ENCODE peak calls at places on chromosome 3, in seven cellular contexts. A is lung, Q is mucosa of descending colon, V is BE2C, I is psoas muscle, N is stomach, R is GM12878. W is an unnamed sample.

GRCh38 chr3:27633224-27633545 is 88.9 kb downstream of the EOMES start:
- DNase-seq in A (peak; percentile 31), Q (no peak), V (no peak), I (no peak), N (no peak), R (no peak), W (no peak)

GRCh38 chr3:193960485-193961172 is 175.3 kb upstream of the HES1 start:
- DNase-seq in A (no peak), Q (peak; percentile 70), V (peak; percentile 37), I (no peak), N (no peak), R (no peak), W (no peak)

GRCh38 chr3:32045091-32045964 is 61.1 kb upstream of the GPD1L start:
- DNase-seq in A (peak; percentile 39), Q (no peak), V (no peak), I (no peak), N (peak; percentile 81), R (no peak), W (peak; percentile 82)

GRCh38 chr3:129592362-129593150 is 13.9 kb downstream of the PLXND1 start:
- DNase-seq in A (peak; percentile 51), Q (peak; percentile 80), V (no peak), I (peak; percentile 90), N (no peak), R (no peak), W (no peak)

GRCh38 chr3:57393957-57394356 is 101.5 kb upstream of the ASB14 start:
- DNase-seq in A (no peak), Q (no peak), V (no peak), I (no peak), N (no peak), R (no peak), W (no peak)

GRCh38 chr3:42654331-42655201 is 1.1 kb downstream of the ZBTB47 start:
- DNase-seq in A (no peak), Q (peak; percentile 75), V (peak; percentile 47), I (peak; percentile 87), N (peak; percentile 42), R (no peak), W (no peak)

GRCh38 chr3:81958967-81959625 is 197.7 kb upstream of the GBE1 start:
- DNase-seq in A (no peak), Q (no peak), V (no peak), I (no peak), N (no peak), R (no peak), W (no peak)

GRCh38 chr3:98567646-98568280 is 25.6 kb downstream of the CPOX start:
- DNase-seq in A (no peak), Q (no peak), V (no peak), I (no peak), N (no peak), R (no peak), W (no peak)

GRCh38 chr3:42214064-42214463 is 51.9 kb downstream of the CCK start:
- DNase-seq in A (peak; percentile 52), Q (no peak), V (no peak), I (no peak), N (no peak), R (no peak), W (no peak)

GRCh38 chr3:196694202-196694638 is 17.8 kb downstream of the CEP19 start:
- DNase-seq in A (no peak), Q (no peak), V (no peak), I (no peak), N (no peak), R (no peak), W (no peak)

GRCh38 chr3:158950131-158950901 is 148.5 kb downstream of the MFSD1 start:
- DNase-seq in A (no peak), Q (no peak), V (no peak), I (no peak), N (no peak), R (no peak), W (no peak)

GRCh38 chr3:70990190-70990589 is 593.3 kb downstream of the FOXP1 start:
- DNase-seq in A (no peak), Q (no peak), V (no peak), I (no peak), N (no peak), R (no peak), W (no peak)

GRCh38 chr3:70992557-70992956 is 591.0 kb downstream of the FOXP1 start:
- DNase-seq in A (no peak), Q (no peak), V (no peak), I (no peak), N (no peak), R (no peak), W (no peak)

GRCh38 chr3:70989174-70989573 is 594.4 kb downstream of the FOXP1 start:
- DNase-seq in A (no peak), Q (no peak), V (no peak), I (no peak), N (no peak), R (no peak), W (no peak)

GRCh38 chr3:70992131-70992530 is 591.4 kb downstream of the FOXP1 start:
- DNase-seq in A (no peak), Q (no peak), V (no peak), I (no peak), N (no peak), R (no peak), W (no peak)

DNA sequence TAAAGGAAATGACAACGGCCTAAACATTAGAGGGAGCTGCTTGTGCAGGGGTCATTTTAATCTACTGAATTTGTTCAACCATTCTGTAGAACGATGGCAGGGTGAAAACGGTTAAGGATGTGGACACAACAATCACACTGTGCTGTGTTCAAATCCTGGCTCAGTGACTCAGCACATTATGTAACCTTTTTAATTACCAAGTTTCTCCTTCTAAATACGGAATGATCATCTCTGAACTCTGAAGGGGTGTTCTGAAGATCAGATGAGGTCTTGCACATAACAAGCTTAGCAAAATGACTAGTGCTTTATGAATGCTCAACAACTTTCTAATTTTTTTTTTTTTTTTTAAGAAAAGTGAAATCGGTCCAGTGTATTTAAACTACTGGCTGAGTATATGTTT is 592.8 kb downstream of the FOXP1 start:
- DNase-seq in A (no peak), Q (no peak), V (no peak), I (no peak), N (no peak), R (no peak), W (no peak)
- H3K36me3 ChIP-seq in A (peaks cover 16% of the 10 kb centered on the region), Q (no peaks in the 10 kb centered on the region), V (no peaks in the 10 kb centered on the region), I (peaks cover 2% of the 10 kb centered on the region), N (peaks cover 33% of the 10 kb centered on the region), R (no peaks in the 10 kb centered on the region), W (no peaks in the 10 kb centered on the region)

DNA sequence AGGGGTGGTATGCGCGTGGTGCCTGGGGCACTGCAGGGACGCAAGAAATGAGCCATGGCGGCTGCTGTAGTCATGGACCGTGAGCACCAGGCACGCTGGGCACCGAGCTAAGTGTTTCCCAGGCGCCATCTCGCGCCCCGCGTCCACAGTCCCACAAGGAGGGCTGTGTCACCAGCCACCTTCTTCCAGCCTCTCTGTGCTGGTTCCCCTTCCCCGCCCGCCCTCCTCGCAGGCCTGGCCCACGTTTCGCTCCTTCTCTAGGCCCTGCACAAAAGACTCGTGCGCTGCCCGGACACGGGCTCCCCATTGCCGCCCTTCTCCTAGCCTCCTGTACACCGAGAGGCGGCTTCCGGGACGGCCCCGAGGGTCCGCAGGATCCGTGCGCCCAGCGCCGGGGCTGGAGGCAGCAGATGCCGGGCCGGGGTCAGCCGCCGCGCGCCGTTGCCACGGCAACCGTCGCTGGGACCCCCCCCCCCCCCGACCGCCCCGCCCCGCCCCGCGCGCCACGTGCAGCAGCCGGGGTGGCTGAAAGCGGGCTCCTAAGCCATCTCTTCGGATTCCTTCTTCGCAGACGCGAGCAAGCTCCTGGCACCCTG is 113.4 kb downstream of the SRGAP3 start:
- DNase-seq in A (no peak), Q (no peak), V (no peak), I (peak; percentile 63), N (no peak), R (no peak), W (no peak)
- H3K4me3 ChIP-seq in A (no peak overlapping the region), Q (no peak overlapping the region), V (no peak overlapping the region), I (peak overlapping the region; percentile 63), N (peak overlapping the region; percentile 42), R (no peak overlapping the region), W (no peak overlapping the region)

GRCh38 chr3:63910873-63911272 is 1.3 kb downstream of the SCAANT1 start:
- DNase-seq in A (no peak), Q (no peak), V (no peak), I (no peak), N (no peak), R (no peak), W (no peak)

GRCh38 chr3:63909431-63909830 is 2.8 kb downstream of the SCAANT1 start:
- DNase-seq in A (no peak), Q (no peak), V (no peak), I (no peak), N (no peak), R (no peak), W (no peak)

GRCh38 chr3:63911901-63912767 is at the start of gene SCAANT1:
- DNase-seq in A (peak; percentile 91), Q (peak; percentile 95), V (peak; percentile 91), I (peak; percentile 96), N (peak; percentile 93), R (no peak), W (peak; percentile 97)

GRCh38 chr3:63912768-63913588 is 795 bp upstream of the SCAANT1 start:
- DNase-seq in A (peak; percentile 69), Q (peak; percentile 86), V (peak; percentile 31), I (peak; percentile 70), N (peak; percentile 76), R (no peak), W (peak; percentile 79)

GRCh38 chr3:63911395-63911900 is 735 bp downstream of the SCAANT1 start:
- DNase-seq in A (no peak), Q (no peak), V (no peak), I (no peak), N (no peak), R (no peak), W (no peak)
- H3K4me1 ChIP-seq in A (peaks cover 15% of the 10 kb centered on the region), Q (peaks cover 27% of the 10 kb centered on the region), V (peaks cover 4% of the 10 kb centered on the region), I (peaks cover 18% of the 10 kb centered on the region), N (peaks cover 37% of the 10 kb centered on the region), R (peaks cover 20% of the 10 kb centered on the region), W (peaks cover 30% of the 10 kb centered on the region)

GRCh38 chr3:4314688-4315087 is 11.5 kb downstream of the SETMAR start:
- DNase-seq in A (no peak), Q (no peak), V (no peak), I (no peak), N (no peak), R (no peak), W (no peak)

GRCh38 chr3:4309476-4310121 is 6.4 kb downstream of the SETMAR start:
- DNase-seq in A (no peak), Q (no peak), V (no peak), I (no peak), N (no peak), R (no peak), W (no peak)

GRCh38 chr3:4310971-4311370 is 7.8 kb downstream of the SETMAR start:
- DNase-seq in A (no peak), Q (no peak), V (no peak), I (no peak), N (no peak), R (no peak), W (no peak)

GRCh38 chr3:4311496-4311895 is 8.3 kb downstream of the SETMAR start:
- DNase-seq in A (no peak), Q (no peak), V (no peak), I (no peak), N (no peak), R (no peak), W (no peak)

GRCh38 chr3:4313606-4314308 is 10.6 kb downstream of the SETMAR start:
- DNase-seq in A (no peak), Q (no peak), V (no peak), I (no peak), N (no peak), R (no peak), W (no peak)
- H3K36me3 ChIP-seq in A (peaks cover 7% of the 10 kb centered on the region), Q (no peaks in the 10 kb centered on the region), V (no peaks in the 10 kb centered on the region), I (peaks cover 3% of the 10 kb centered on the region), N (peaks cover 36% of the 10 kb centered on the region), R (no peaks in the 10 kb centered on the region), W (no peaks in the 10 kb centered on the region)

GRCh38 chr3:127337911-127338531 is 50.2 kb upstream of the PRR20G start:
- DNase-seq in A (peak; percentile 24), Q (no peak), V (no peak), I (no peak), N (no peak), R (no peak), W (no peak)
- H3K4me3 ChIP-seq in A (no peak overlapping the region), Q (no peak overlapping the region), V (no peak overlapping the region), I (no peak overlapping the region), N (peak overlapping the region; percentile 9), R (no peak overlapping the region), W (no peak overlapping the region)

W was measured in right lobe of liver.